ENCODE peak calls at places on chromosomes 13 and 19, in four cellular contexts. G is stimulated activated CD4-positive, alpha-beta T cell treated with anti-CD3 and anti-CD28 coated beads, TNF-alpha, amount 100 ng/mL, for 48 hours; K is fibroblast of the conjunctiva; A is NCI-H2081. H is an unnamed sample.

GRCh38 chr13:99998261-99998660 is 16.7 kb downstream of the ZIC2 start:
- DNase-seq in A (no peak), K (no peak), G (no peak), H (no peak)

GRCh38 chr19:11384778-11385129 is 640 bp upstream of the EPOR start:
- DNase-seq in A (no peak), K (no peak), G (no peak), H (no peak)

GRCh38 chr19:56270676-56271075 is 1.9 kb upstream of the EDDM13 start:
- DNase-seq in A (no peak), K (no peak), G (no peak), H (no peak)

GRCh38 chr13:99655351-99656091 is 154.2 kb downstream of the TM9SF2 start:
- DNase-seq in A (no peak), G (no peak), K (no peak), H (no peak)

GRCh38 chr13:59677966-59678814 is 485.5 kb downstream of the DIAPH3 start:
- DNase-seq in A (peak), K (peak), G (no peak), H (no peak)

GRCh38 chr19:40549007-40549708 is 27.5 kb upstream of the SHKBP1 start:
- DNase-seq in A (peak), K (no peak), G (peak), H (no peak)

GRCh38 chr19:18809149-18809978 is 18.3 kb upstream of the COMP start:
- DNase-seq in K (peak), A (no peak), G (no peak), H (no peak)

GRCh38 chr19:43777163-43777700 is 3.5 kb downstream of the KCNN4 start:
- DNase-seq in K (no peak), A (peak), G (no peak), H (no peak)

GRCh38 chr13:46478641-46479040 is 74.3 kb upstream of the LRCH1 start:
- DNase-seq in G (no peak), K (no peak), A (no peak), H (no peak)

GRCh38 chr19:13954185-13954584 is 1.9 kb downstream of the DCAF15 start:
- DNase-seq in A (no peak), K (no peak), G (no peak), H (no peak)